ENCODE peak calls at places on chromosomes 2 and 18, in ten cellular contexts. R is left ventricle myocardium inferior, G is OCI-LY7, P is body of pancreas, M is psoas muscle, F is HCT116, W is fibroblast of lung, Q is left lung, H is Peyer's patch, T is IMR-90. D is an unnamed sample.
A peak's percentile ranks its signal among the peaks of the same experiment; 100 is the strongest.

GRCh38 chr2:161847910-161848309 is 223.7 kb downstream of the SLC4A10 start:
- DNase-seq in W (no peak), R (no peak), T (no peak), G (no peak), Q (no peak), F (no peak), P (no peak), M (no peak), H (no peak), D (no peak)

GRCh38 chr18:3511980-3512379 is 62.0 kb downstream of the TGIF1 start:
- DNase-seq in W (peak; percentile 78), F (no peak), Q (no peak), P (no peak), T (peak; percentile 68), M (no peak), R (no peak), G (no peak), H (no peak), D (no peak)

GRCh38 chr2:165840333-165840958 is 46.4 kb upstream of the GALNT3 start:
- DNase-seq in G (no peak), P (no peak), R (no peak), M (no peak), T (no peak), Q (no peak), W (no peak), H (no peak), F (no peak), D (no peak)

GRCh38 chr2:25309402-25309801 is 32.3 kb downstream of the DNMT3A start:
- DNase-seq in P (peak; percentile 61), H (no peak), Q (no peak), M (peak; percentile 79), F (peak; percentile 16), T (peak; percentile 50), W (peak; percentile 35), R (peak; percentile 45), G (peak; percentile 77), D (no peak)

GRCh38 chr2:216799873-216800421 is 59.9 kb downstream of the TNP1 start:
- DNase-seq in G (no peak), H (no peak), P (no peak), T (peak; percentile 74), R (no peak), F (no peak), W (peak; percentile 58), Q (no peak), M (peak; percentile 85), D (no peak)

GRCh38 chr18:9827856-9828793 is 57.6 kb upstream of the TXNDC2 start:
- DNase-seq in R (peak; percentile 28), M (no peak), Q (no peak), P (peak; percentile 33), G (no peak), T (peak; percentile 100), H (no peak), F (peak; percentile 97), W (peak; percentile 99), D (no peak)

GRCh38 chr2:237692601-237693079 is 65.3 kb downstream of the LRRFIP1 start:
- DNase-seq in F (no peak), R (peak; percentile 43), G (peak; percentile 39), H (peak; percentile 77), W (peak; percentile 33), T (no peak), M (peak; percentile 71), Q (peak; percentile 87), P (peak; percentile 41), D (no peak)

GRCh38 chr2:212282596-212283330 is 255.8 kb downstream of the ERBB4 start:
- DNase-seq in M (no peak), T (no peak), R (no peak), P (no peak), H (no peak), Q (no peak), W (peak; percentile 16), F (no peak), G (no peak), D (no peak)

GRCh38 chr2:230899786-230900185 is 25.3 kb downstream of the GPR55 start:
- DNase-seq in G (no peak), H (no peak), P (no peak), Q (no peak), F (no peak), R (no peak), W (no peak), T (no peak), M (no peak), D (no peak)

GRCh38 chr2:10552220-10552870 is 104.2 kb upstream of the ODC1 start:
- DNase-seq in W (no peak), M (no peak), Q (peak; percentile 47), F (no peak), R (no peak), H (no peak), T (no peak), G (no peak), P (no peak), D (no peak)

GRCh38 chr2:32865399-32866068 is 81.2 kb upstream of the LTBP1 start:
- DNase-seq in W (peak; percentile 96), Q (no peak), P (no peak), H (no peak), R (no peak), T (peak; percentile 96), G (no peak), F (peak; percentile 43), M (no peak), D (no peak)

GRCh38 chr18:43904209-43904837 is 627.0 kb upstream of the SYT4 start:
- DNase-seq in R (no peak), W (peak; percentile 32), G (no peak), T (no peak), Q (no peak), M (no peak), H (no peak), P (no peak), F (no peak), D (no peak)

GRCh38 chr2:219689676-219690628 is 62.5 kb downstream of the SLC4A3 start:
- DNase-seq in Q (no peak), F (no peak), M (no peak), G (peak; percentile 66), W (peak; percentile 72), H (no peak), P (peak; percentile 62), T (peak; percentile 74), R (no peak), D (peak; percentile 44)

GRCh38 chr18:6414723-6415362 is at the start of gene L3MBTL4:
- DNase-seq in T (no peak), Q (peak; percentile 89), M (peak; percentile 51), R (peak; percentile 16), H (peak; percentile 78), P (peak; percentile 81), G (no peak), W (no peak), F (no peak), D (peak; percentile 59)

GRCh38 chr2:240780023-240780831 is 39.8 kb downstream of the KIF1A start:
- DNase-seq in F (no peak), M (no peak), R (no peak), W (no peak), T (no peak), P (no peak), Q (peak; percentile 68), H (no peak), G (no peak), D (no peak)
- TF ChIP-seq CTCF in F (no peak), M (no peak), R (no peak), W (no peak), T (no peak), P (no peak), Q (no peak), H (no peak), G (no peak), D (no peak)

GRCh38 chr18:58952303-58952702 is 87.6 kb downstream of the ZNF532 start:
- DNase-seq in W (no peak), F (no peak), M (no peak), T (no peak), Q (no peak), P (no peak), H (no peak), G (no peak), R (no peak), D (no peak)
- H3K4me1 ChIP-seq in W (no peaks in the 10 kb centered on the region), F (no peaks in the 10 kb centered on the region), M (peaks cover 15% of the 10 kb centered on the region), T (peaks cover 2% of the 10 kb centered on the region), Q (no peaks in the 10 kb centered on the region), P (peaks cover 21% of the 10 kb centered on the region), H (no peaks in the 10 kb centered on the region), G (peaks cover 31% of the 10 kb centered on the region), R (peaks cover 44% of the 10 kb centered on the region), D (peaks cover 4% of the 10 kb centered on the region)

GRCh38 chr2:83970262-83970929 is 488.7 kb downstream of the SUCLG1 start:
- DNase-seq in W (no peak), H (no peak), M (no peak), Q (no peak), G (no peak), T (no peak), F (no peak), R (no peak), P (no peak), D (no peak)

GRCh38 chr2:83972123-83972522 is 487.0 kb downstream of the SUCLG1 start:
- DNase-seq in W (no peak), P (no peak), Q (no peak), G (no peak), H (no peak), F (no peak), M (no peak), R (no peak), T (no peak), D (no peak)

GRCh38 chr2:83969085-83969484 is 490.0 kb downstream of the SUCLG1 start:
- DNase-seq in Q (no peak), R (no peak), H (no peak), F (no peak), P (no peak), T (no peak), W (no peak), M (no peak), G (no peak), D (no peak)

GRCh38 chr2:83971547-83971946 is 487.5 kb downstream of the SUCLG1 start:
- DNase-seq in W (no peak), T (no peak), F (no peak), H (no peak), P (no peak), Q (no peak), M (no peak), G (no peak), R (no peak), D (no peak)

DNA sequence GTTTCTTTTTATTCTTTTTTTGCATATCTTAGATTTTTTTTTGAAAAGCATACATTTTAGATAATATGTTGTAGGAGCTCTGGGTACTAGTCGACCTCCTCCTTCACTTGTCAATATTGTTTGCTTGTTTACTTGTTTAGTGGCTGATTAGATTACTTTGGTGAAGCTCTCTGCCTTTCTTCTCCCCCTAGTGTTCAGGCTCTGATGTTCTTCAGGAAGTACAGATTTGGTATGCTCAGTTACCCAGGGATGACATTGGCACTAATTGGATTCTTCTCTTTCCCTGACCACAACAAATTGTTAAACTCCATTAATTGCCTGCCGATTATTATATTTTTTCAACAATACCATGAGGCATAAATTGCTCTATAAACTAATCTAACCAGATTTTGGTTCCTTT is 491.2 kb downstream of the SUCLG1 start:
- DNase-seq in P (no peak), G (no peak), M (no peak), W (no peak), F (peak; percentile 15), Q (no peak), R (no peak), H (no peak), T (no peak), D (no peak)
- TF ChIP-seq CTCF in P (no peak), G (peak; percentile 37), M (no peak), W (no peak), F (peak; percentile 4), Q (no peak), R (no peak), H (no peak), T (no peak), D (no peak)

DNA sequence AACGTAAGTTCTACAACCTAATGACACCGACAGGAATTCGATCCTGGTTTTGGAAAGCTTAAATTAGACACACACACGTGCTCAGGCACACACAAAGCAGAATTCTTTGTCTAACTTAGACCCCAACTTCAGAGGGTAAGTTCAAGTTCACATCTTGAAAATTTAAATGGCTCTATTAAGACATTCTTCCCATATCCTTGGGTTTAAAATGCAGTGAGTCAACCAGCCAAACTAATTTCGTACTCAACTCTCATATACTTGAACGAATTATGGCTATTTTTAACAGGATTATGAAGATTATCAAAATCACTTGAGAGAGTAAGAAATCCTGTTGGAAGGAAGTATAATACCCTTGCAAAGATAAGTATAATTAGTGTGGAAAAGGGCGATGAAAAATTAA is 53.2 kb upstream of the ARL4C start:
- DNase-seq in R (no peak), P (no peak), H (no peak), G (no peak), F (no peak), M (no peak), W (peak; percentile 65), Q (no peak), T (no peak), D (no peak)
- H3K4me1 ChIP-seq in R (peaks cover 7% of the 10 kb centered on the region), P (peaks cover 3% of the 10 kb centered on the region), H (no peaks in the 10 kb centered on the region), G (no peaks in the 10 kb centered on the region), F (peaks cover 14% of the 10 kb centered on the region), M (no peaks in the 10 kb centered on the region), W (no peaks in the 10 kb centered on the region), Q (no peaks in the 10 kb centered on the region), T (peaks cover 5% of the 10 kb centered on the region), D (no peaks in the 10 kb centered on the region)